ENCODE peak calls at places on chromosome 5, in four cellular contexts. K is NCI-H1092, R is non-pigmented ciliary epithelial cell, O is GM12891. B is an unnamed sample.

GRCh38 chr5:17316973-17317459 is 99.6 kb downstream of the BASP1 start:
- DNase-seq in K (no peak), R (no peak), O (no peak), B (peak)

GRCh38 chr5:142982821-142983200 is 212.6 kb downstream of the ARHGAP26 start:
- DNase-seq in R (no peak), K (no peak), O (no peak), B (no peak)

GRCh38 chr5:3091040-3091774 is 339.7 kb upstream of the IRX2 start:
- DNase-seq in R (no peak), K (no peak), O (no peak), B (no peak)

GRCh38 chr5:36613241-36613640 is 6.8 kb downstream of the SLC1A3 start:
- DNase-seq in K (no peak), O (no peak), R (no peak), B (no peak)

GRCh38 chr5:55852503-55852902 is 1.3 kb downstream of the IL31RA start:
- DNase-seq in K (no peak), O (no peak), R (no peak), B (no peak)

GRCh38 chr5:18329346-18329745 is 695.1 kb downstream of the TAF11L14 start:
- DNase-seq in R (peak), K (no peak), O (no peak), B (peak)

GRCh38 chr5:173590436-173591299 is 25.8 kb downstream of the BOD1 start:
- DNase-seq in K (no peak), O (no peak), R (no peak), B (no peak)

GRCh38 chr5:947626-948471 is 55.2 kb downstream of the TRIP13 start:
- DNase-seq in R (no peak), O (no peak), K (no peak), B (no peak)

GRCh38 chr5:90675222-90675621 is 116.6 kb downstream of the ADGRV1 start:
- DNase-seq in R (no peak), K (no peak), O (no peak), B (no peak)

GRCh38 chr5:77851229-77852067 is 75.3 kb upstream of the TBCA start:
- DNase-seq in R (no peak), K (no peak), O (peak), B (no peak)

GRCh38 chr5:14413331-14413750 is 168.3 kb upstream of the OTULINL start:
- DNase-seq in R (no peak), K (no peak), O (no peak), B (peak)

GRCh38 chr5:147565524-147565923 is 55.7 kb upstream of the DPYSL3 start:
- DNase-seq in R (peak), O (no peak), K (no peak), B (no peak)

GRCh38 chr5:15664961-15665360 is 165.0 kb downstream of the FBXL7 start:
- DNase-seq in O (no peak), R (peak), K (no peak), B (no peak)

GRCh38 chr5:33088176-33088575 is 352.6 kb upstream of the TARS1 start:
- DNase-seq in O (no peak), R (no peak), K (no peak), B (no peak)

GRCh38 chr5:138869038-138869437 is 6.1 kb downstream of the LRRTM2 start:
- DNase-seq in K (no peak), O (no peak), R (no peak), B (no peak)

B was measured in skeletal muscle cell.